ENCODE peak calls at places on chromosomes 2 and 18, in five cellular contexts. E is H1, R is SK-N-SH, G is HepG2, F is GM12878. W is an unnamed sample.

GRCh38 chr2:16334366-16334765 is 331.3 kb downstream of the CYRIA start:
- DNase-seq in R (no peak), G (no peak), E (no peak), F (no peak), W (no peak)

GRCh38 chr2:237132799-237133198 is 47.1 kb downstream of the COPS8 start:
- DNase-seq in E (peak), F (no peak), G (peak), R (peak), W (peak)

GRCh38 chr18:48649231-48649630 is 110.4 kb downstream of the CTIF start:
- DNase-seq in E (no peak), G (peak), F (no peak), R (no peak), W (no peak)

GRCh38 chr2:215870986-215871385 is 142.4 kb downstream of the MREG start:
- DNase-seq in F (no peak), E (peak), R (peak), G (peak), W (peak)

GRCh38 chr2:232235716-232236115 is 142.8 kb upstream of the ALPP start:
- DNase-seq in E (no peak), G (no peak), R (no peak), F (no peak), W (no peak)

GRCh38 chr18:63683152-63683551 is 19.6 kb upstream of the SERPINB11 start:
- DNase-seq in G (no peak), F (no peak), E (peak), R (no peak), W (no peak)

GRCh38 chr2:96117701-96118588 is 1.6 kb upstream of the ADRA2B start:
- DNase-seq in G (no peak), F (no peak), E (no peak), R (peak), W (peak)

GRCh38 chr2:181774601-181775179 is 94.4 kb upstream of the NEUROD1 start:
- DNase-seq in F (no peak), G (no peak), R (no peak), E (no peak), W (no peak)

GRCh38 chr2:96923201-96923600 is 53.3 kb upstream of the SEMA4C start:
- DNase-seq in R (no peak), G (no peak), F (no peak), E (no peak), W (no peak)

DNA sequence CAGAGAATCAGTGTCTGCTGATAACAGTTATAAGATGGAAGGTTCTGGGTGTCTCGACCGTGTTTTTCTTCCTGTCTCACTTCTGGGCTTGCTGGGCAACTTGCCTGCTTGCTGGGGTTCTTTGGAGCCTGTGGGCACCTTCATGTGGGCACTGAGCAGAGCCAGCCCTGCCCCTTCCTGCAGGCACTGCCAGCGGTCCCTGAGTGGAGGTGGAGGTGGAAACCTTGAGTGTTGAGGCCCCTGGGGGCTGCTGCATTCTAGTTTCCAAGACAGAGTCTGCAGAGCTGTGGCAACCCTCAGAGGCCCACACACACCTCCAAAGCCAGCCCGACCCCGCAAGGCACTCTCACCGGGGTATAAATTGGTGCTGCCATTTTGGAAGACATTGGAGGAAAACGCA is 185.6 kb downstream of the FAM210A start:
- DNase-seq in E (no peak), R (no peak), G (no peak), F (no peak), W (no peak)
- TF ChIP-seq TAF1 in E (no peak), R (no peak), G (no peak), F (no peak), W (no peak)

DNA sequence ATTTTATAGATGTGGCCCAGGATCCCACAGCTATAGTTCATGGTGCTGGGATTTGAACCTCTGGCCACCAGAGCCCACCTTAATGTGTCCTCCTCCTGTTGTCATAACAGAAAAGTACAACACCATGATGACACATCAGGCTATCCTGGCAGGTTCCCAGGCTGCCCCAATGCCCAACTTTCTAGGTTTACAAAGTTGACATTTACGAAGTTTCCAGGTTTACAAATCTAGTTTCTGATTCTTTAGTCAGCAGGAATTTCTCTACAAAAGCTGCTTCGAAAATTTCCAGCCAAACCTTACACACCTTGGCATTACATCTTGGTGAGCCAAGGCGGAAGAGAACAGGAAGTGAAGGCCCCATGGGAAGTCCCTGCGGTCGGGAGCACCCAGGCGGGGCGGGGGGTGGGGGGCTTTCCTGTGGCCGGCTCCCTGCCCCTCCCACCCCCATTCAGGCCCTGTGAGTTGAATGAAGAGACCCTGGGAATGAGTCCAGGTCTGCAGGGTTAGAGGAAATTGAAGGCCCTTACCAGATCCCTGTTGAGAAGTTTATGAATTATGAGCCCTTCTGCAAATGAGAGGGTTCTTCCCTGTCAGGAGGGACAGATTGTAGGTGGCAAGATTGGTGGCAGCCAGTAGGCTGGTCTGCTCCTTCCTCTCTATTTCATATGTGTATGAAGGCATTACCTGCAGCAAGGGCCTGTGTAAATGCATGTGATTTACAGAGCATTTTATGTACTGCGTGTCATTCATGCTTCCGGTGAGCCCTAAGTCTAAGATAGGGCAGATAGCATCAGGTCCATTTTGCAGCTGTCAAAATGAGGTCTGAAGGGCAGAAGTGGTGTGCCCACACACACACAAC is 11.1 kb upstream of the IL1RN start:
- DNase-seq in E (no peak), G (no peak), F (no peak), R (no peak), W (no peak)
- TF ChIP-seq SIN3A in E (no peak), G (no peak), F (no peak), R (no peak), W (no peak)

GRCh38 chr2:112142525-112143078 is 4.4 kb downstream of the FBLN7 start:
- DNase-seq in E (no peak), G (no peak), R (no peak), F (no peak), W (no peak)
- TF ChIP-seq TAF1 in E (no peak), G (no peak), R (no peak), F (no peak), W (no peak)

GRCh38 chr18:22043837-22044236 is 125.6 kb upstream of the GATA6 start:
- DNase-seq in R (no peak), E (no peak), G (no peak), F (no peak), W (no peak)
- TF ChIP-seq SIN3A in R (no peak), E (no peak), G (no peak), F (no peak), W (no peak)

DNA sequence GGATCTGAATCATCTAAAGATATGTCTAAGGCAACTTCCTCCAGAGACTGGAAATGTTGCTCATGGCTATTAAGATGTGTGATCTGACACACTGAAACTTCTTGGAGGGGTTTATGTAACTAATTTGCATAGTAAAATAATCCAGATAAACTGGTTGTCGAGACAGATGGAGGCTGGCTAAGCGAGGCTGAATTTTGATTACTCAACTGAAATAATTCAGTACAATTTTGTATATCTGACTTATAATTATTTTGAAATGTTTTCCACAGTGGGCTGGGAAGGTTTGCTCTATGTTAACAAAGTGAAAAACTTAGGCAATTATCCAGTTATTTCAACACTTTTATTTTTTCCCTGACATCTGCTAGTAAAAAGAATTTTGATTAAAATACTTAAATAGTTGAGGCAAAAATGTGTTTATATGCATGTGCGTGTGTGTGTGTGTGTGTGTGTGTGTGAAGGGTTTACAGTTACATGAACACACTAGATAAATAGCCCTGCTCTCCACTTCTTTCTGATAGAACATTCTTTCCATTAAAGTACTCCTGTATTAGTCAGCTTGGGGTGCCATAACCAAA is 11.3 kb upstream of the MAP3K20 start:
- DNase-seq in F (no peak), E (no peak), R (no peak), G (no peak), W (no peak)
- TF ChIP-seq TAF1 in F (no peak), E (no peak), R (no peak), G (no peak), W (no peak)

GRCh38 chr2:172962824-172963223 is 112.8 kb upstream of the MAP3K20 start:
- DNase-seq in F (no peak), R (no peak), E (no peak), G (no peak), W (no peak)
- TF ChIP-seq SIN3A in F (no peak), R (no peak), E (no peak), G (no peak), W (no peak)

GRCh38 chr2:209451209-209451822 is 27.5 kb downstream of the MAP2 start:
- DNase-seq in G (no peak), F (no peak), R (no peak), E (no peak), W (no peak)
- TF ChIP-seq TAF1 in G (no peak), F (no peak), R (no peak), E (no peak), W (no peak)

GRCh38 chr2:100893753-100894530 is 74.0 kb downstream of the NPAS2 start:
- DNase-seq in G (peak), R (no peak), F (peak), E (no peak), W (peak)

GRCh38 chr2:100894531-100895156 is 74.7 kb downstream of the NPAS2 start:
- DNase-seq in R (no peak), F (no peak), G (no peak), E (no peak), W (no peak)

GRCh38 chr2:100889286-100889685 is 69.3 kb downstream of the NPAS2 start:
- DNase-seq in G (no peak), F (no peak), R (no peak), E (no peak), W (no peak)

GRCh38 chr2:100895402-100895801 is 75.5 kb downstream of the NPAS2 start:
- DNase-seq in R (peak), F (no peak), G (no peak), E (no peak), W (no peak)

GRCh38 chr2:100891911-100892642 is 72.1 kb downstream of the NPAS2 start:
- DNase-seq in R (no peak), E (no peak), G (peak), F (no peak), W (peak)
- TF ChIP-seq SIN3A in R (no peak), E (no peak), G (no peak), F (no peak), W (no peak)

W was measured in K562.